ENCODE peak calls at places on chromosomes 13 and 19, in six cellular contexts. L is IMR-90, W is tibial nerve, S is transverse colon, V is spleen, T is A549. X is an unnamed sample. For H3K4me1, the result is how much of the 10 kb centered on the place peaks cover.

GRCh38 chr13:23610187-23610576 is 40.0 kb downstream of the TNFRSF19 start:
- DNase-seq in L (peak), W (no peak), S (no peak), V (no peak), T (no peak), X (peak)

GRCh38 chr13:79282976-79283375 is 123.1 kb downstream of the RBM26 start:
- DNase-seq in L (no peak), W (no peak), S (no peak), V (no peak), T (no peak), X (no peak)

GRCh38 chr19:43747557-43748204 is 7.1 kb downstream of the SMG9 start:
- DNase-seq in L (no peak), W (no peak), S (no peak), V (no peak), T (no peak), X (no peak)

GRCh38 chr19:12156254-12157058 is at the start of gene ZNF625:
- DNase-seq in L (peak), W (peak), S (peak), V (peak), T (no peak), X (peak)

GRCh38 chr13:87003265-87003664 is 667.9 kb upstream of the SLITRK5 start:
- DNase-seq in L (peak), W (no peak), S (no peak), V (no peak), T (no peak), X (no peak)

GRCh38 chr13:113555141-113555540 is 29.4 kb upstream of the TFDP1 start:
- DNase-seq in L (no peak), W (no peak), S (peak), V (peak), T (no peak), X (no peak)

GRCh38 chr19:42311612-42312160 is 1.4 kb upstream of the TMEM145 start:
- DNase-seq in L (no peak), W (no peak), S (no peak), V (no peak), T (no peak), X (no peak)

GRCh38 chr13:101424381-101425155 is 8.3 kb upstream of the NALCN start:
- DNase-seq in L (peak), W (no peak), S (no peak), V (no peak), T (no peak), X (no peak)

GRCh38 chr13:51322826-51323225 is 16.7 kb upstream of the SERPINE3 start:
- DNase-seq in L (no peak), W (no peak), S (no peak), V (no peak), T (no peak), X (no peak)

GRCh38 chr19:15869109-15869555 is 28.7 kb downstream of the CYP4F2 start:
- DNase-seq in L (no peak), W (peak), S (peak), V (no peak), T (peak), X (no peak)

GRCh38 chr19:53980553-53981407 is 10.7 kb upstream of the CACNG6 start:
- DNase-seq in L (peak), W (no peak), S (no peak), V (no peak), T (peak), X (no peak)

GRCh38 chr13:108113407-108113806 is 101.9 kb downstream of the LIG4 start:
- DNase-seq in L (no peak), W (no peak), S (no peak), V (no peak), T (no peak), X (no peak)

GRCh38 chr19:35767288-35768081 is 7.9 kb upstream of the ARHGAP33 start:
- DNase-seq in L (no peak), W (no peak), S (no peak), V (no peak), T (no peak), X (no peak)

GRCh38 chr13:106440846-106441245 is 94.6 kb downstream of the EFNB2 start:
- DNase-seq in L (no peak), W (no peak), S (no peak), V (no peak), T (no peak), X (no peak)

GRCh38 chr13:110714798-110715394 is 1.4 kb downstream of the ING1 start:
- DNase-seq in L (peak), W (peak), S (peak), V (peak), T (no peak), X (peak)

GRCh38 chr19:11382898-11383705 is 1.0 kb downstream of the EPOR start:
- DNase-seq in L (no peak), W (peak), S (peak), V (peak), T (peak), X (peak)

GRCh38 chr19:5789201-5789795 is 1.7 kb downstream of the DUS3L start:
- DNase-seq in L (no peak), W (no peak), S (no peak), V (peak), T (no peak), X (no peak)

GRCh38 chr13:30607908-30608307 is 9.8 kb upstream of the USPL1 start:
- DNase-seq in L (no peak), W (no peak), S (peak), V (no peak), T (no peak), X (no peak)

GRCh38 chr19:10102787-10103236 is 334 bp upstream of the ANGPTL6 start:
- DNase-seq in L (no peak), W (no peak), S (no peak), V (peak), T (no peak), X (no peak)

GRCh38 chr19:10105241-10106099 is 692 bp upstream of the PPAN start:
- DNase-seq in L (no peak), W (no peak), S (peak), V (no peak), T (no peak), X (no peak)

GRCh38 chr19:10104130-10104513 is 1.6 kb upstream of the ANGPTL6 start:
- DNase-seq in L (no peak), W (no peak), S (no peak), V (no peak), T (no peak), X (no peak)

GRCh38 chr19:10106100-10106936 is at the start of gene PPAN:
- DNase-seq in L (peak), W (peak), S (peak), V (peak), T (peak), X (peak)

DNA sequence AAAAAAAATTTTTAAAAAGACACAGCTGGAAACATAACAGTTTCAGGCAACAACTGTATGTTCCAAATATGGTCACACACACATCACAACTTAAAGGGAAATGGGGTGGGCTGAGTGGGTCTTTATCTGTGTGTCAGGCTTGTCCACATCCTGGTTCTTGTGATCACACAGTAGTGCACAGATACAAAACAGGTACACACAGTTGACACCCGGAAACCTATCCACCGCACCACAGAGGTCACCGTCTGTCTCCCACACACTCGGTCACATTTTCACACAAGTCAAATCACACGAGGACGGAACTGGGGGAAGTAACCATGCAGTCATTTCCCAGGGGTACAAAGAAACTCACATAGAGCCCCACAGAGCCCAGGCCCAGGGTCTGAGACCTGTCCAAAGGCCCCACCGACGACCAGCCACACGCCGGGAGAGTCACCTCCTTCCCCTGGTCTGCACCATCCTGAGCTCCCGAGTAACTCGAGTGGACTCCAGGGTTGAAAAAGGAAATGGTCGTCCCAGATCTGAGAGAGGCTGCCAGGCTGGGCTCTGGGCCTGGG is 1.4 kb upstream of the PPAN start:
- DNase-seq in L (no peak), W (no peak), S (peak), V (peak), T (no peak), X (no peak)
- H3K4me1 ChIP-seq in L (under half), W (under half), S (under half), V (under half), T (under half), X (under half)

DNA sequence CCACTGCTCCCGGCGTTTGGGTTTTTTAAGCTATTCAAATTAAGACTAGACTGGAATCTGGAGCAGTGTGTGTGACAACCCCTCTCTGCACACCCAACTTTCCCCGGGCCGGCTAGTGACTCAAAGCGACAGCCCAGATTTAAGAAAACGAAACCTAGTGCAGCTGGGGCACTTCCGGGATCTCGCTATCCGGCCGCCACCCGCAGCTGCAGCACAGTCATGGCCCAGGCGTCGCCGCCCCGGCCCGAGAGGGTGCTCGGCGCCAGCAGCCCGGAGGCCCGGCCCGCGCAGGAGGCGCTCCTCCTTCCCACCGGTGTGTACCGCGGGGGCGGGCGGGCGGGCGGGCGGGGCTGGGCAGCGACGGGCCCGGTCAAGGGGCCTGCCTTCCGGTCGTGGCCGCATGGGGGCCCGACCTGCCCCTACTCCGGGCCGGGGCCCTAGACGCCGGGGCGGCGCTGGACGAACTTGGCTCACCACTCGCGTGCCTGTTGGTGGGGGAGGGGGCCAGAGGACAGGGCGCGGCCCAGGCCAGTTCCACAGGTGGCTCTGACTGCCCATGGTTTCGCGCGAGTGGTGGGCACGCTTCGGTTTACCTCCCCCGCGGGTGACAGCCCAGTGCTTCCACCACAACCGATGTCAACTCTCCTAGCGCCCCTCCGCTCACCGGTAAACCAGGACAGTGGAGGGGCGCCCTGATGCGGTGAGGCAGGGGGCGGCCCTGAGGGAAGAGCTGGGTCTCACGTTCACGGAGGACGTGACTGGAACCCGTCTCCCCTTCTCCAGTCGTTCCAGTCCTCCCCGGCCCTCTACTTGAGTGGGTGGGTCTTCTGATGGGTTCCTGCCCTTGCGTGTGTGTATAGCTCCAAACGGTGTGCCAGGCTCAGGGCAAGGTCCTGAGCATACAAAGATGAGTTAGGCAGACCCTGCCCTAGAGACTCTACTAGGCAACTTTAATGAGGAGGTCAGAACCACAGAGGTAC is at the start of gene PHF11:
- DNase-seq in L (peak), W (peak), S (peak), V (peak), T (peak), X (peak)
- TF ChIP-seq POLR2A in L (peak), W (peak), S (peak), V (no peak), T (peak), X (peak)

GRCh38 chr19:47508721-47509120 is 6.1 kb downstream of the NAPA start:
- DNase-seq in L (no peak), W (no peak), S (no peak), V (no peak), T (no peak), X (no peak)
- H3K4me1 ChIP-seq in L (under half), W (under half), S (under half), V (half or more), T (under half), X (half or more)

GRCh38 chr13:49606747-49607648 is 21.3 kb upstream of the ARL11 start:
- DNase-seq in L (peak), W (peak), S (peak), V (peak), T (peak), X (peak)
- TF ChIP-seq POLR2A in L (peak), W (no peak), S (no peak), V (no peak), T (no peak), X (no peak)

GRCh38 chr19:610801-611505 is 21.3 kb downstream of the HCN2 start:
- DNase-seq in L (peak), W (peak), S (peak), V (peak), T (no peak), X (peak)
- H3K4me1 ChIP-seq in L (under half), W (under half), S (under half), V (under half), T (under half), X (under half)

DNA sequence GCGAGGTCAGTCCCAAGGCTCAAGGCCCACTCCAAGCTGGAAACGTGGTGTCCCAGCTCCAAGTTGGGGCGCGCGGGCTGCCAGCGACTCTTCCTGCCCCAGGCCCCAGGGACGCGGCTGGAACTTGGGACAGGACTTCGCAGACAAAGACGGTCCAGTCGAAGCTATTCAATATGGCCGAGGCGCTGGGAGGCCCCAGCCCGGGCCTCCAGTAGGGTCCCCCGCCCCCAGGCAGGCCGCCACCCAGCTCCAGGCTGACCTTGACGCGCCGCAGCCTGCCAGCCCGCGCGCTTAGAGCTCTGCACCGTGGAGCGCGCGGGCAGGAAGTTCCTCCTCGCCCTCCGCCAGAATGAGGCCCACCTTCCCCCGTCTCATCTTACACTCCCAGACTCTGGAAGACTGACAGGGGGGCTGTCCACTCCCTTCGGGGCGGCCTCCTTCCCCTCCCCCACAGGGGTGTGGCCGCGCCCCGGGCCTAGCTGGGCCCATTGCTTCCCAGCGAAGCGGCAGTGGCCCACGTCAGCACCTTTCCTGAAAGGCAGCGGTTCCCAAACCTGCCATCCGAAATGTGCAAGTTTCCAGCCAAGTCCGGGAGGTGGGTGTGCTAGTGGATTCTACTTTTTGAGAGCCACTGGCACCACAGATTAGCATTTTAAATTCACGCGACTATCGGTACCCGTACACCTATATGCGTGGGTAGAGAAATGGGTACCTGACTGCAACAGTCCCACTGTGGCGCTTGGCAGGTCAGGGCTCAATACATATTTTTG is at the start of gene CCDC8:
- DNase-seq in L (peak), W (peak), S (peak), V (no peak), T (no peak), X (peak)
- TF ChIP-seq POLR2A in L (peak), W (peak), S (peak), V (no peak), T (no peak), X (peak)

GRCh38 chr13:40571338-40571737 is 95.1 kb downstream of the FOXO1 start:
- DNase-seq in L (no peak), W (no peak), S (no peak), V (no peak), T (no peak), X (no peak)

GRCh38 chr13:40568246-40568645 is 98.2 kb downstream of the FOXO1 start:
- DNase-seq in L (no peak), W (no peak), S (no peak), V (no peak), T (no peak), X (no peak)

GRCh38 chr13:40570930-40571329 is 95.5 kb downstream of the FOXO1 start:
- DNase-seq in L (no peak), W (no peak), S (no peak), V (no peak), T (no peak), X (no peak)

GRCh38 chr13:40566811-40567210 is 99.6 kb downstream of the FOXO1 start:
- DNase-seq in L (no peak), W (no peak), S (no peak), V (no peak), T (no peak), X (no peak)

DNA sequence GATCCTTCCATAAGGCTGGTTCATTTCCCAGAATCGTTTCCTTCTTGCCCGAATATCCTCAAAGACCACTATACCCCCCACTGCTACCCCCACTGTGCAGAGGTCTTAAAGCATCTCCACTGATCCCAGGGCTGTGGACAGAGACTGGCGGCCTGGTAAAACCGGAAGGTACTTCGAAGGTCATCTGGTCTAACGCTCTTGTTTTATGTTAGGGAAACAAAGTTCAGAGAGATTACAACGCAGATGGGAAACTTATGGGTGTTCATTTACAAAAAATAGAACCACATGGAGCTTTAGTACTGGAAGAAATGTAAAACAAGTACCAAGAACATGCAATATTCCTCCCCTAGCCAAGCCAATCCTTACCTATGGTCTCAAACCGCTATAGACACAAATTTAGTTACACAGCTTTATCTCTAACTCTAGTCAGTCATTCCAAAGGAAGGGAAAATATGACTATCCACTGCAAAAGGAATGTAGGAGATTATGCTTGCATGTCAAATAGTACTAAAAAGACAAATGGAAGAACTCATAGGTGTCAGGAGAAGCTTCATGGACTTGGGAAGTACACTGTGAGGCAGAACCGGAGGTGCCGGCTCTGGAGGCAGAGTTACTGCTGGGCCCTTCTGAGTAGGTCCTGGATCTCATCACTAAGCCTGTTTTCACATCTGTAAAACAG is 97.6 kb downstream of the FOXO1 start:
- DNase-seq in L (no peak), W (no peak), S (no peak), V (no peak), T (no peak), X (no peak)
- H3K4me1 ChIP-seq in L (under half), W (under half), S (under half), V (half or more), T (under half), X (half or more)

DNA sequence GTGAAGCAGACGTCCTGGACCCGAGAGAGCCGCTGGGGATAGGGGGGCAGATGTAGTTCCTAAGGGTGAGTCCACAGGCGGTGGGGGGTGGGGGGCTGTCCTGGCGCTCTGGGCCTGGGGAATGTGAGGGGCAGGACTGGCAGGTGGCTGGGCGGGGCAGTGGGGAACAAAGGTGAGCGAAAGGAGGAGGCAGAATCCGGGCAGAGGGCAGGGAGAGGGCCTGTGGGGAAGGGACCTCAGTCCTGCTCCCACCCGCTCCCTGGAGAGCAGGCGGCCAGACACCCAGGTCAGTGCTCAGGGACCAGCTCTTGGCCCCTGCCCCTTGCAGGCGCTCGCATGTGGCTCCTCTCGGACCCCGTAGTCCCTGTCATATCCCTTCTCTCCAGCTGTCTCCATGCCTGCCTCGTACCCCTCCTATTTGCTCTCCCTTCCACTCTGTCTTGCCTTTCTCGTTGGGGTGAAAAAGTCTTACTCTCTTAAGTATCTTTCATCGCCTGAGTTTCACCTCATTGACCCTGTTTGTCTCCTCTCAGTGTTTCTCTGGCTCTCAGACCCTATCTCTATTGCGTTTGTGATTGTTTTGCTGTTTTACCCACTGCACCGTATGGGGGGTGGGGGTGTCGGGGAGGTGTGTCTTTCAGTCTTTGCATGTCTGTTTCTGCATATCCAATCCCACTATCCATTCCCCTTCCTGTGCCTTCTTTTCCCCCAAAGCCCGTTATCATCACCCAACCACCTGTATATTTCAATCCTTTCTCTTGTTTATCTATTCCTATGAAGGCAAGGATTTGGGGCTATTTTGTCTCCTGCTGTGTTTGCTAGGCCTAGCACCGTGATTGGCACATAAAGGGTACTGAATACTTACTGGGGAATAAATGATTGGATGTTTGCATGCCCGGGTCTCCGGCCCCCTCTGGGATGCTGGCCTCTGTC is 5.8 kb downstream of the SPHK2 start:
- DNase-seq in L (no peak), W (no peak), S (peak), V (peak), T (no peak), X (no peak)
- TF ChIP-seq POLR2A in L (no peak), W (no peak), S (peak), V (no peak), T (no peak), X (no peak)

X was measured in heart left ventricle.